ENCODE peak calls at places on chromosomes 3 and 15, in seven cellular contexts. K, T, P, L, F, N and H are unnamed samples.

GRCh38 chr15:82856397-82857170 is 47.2 kb downstream of the WHAMM start:
- DNase-seq in N (no peak), F (no peak), L (peak; percentile 96), P (no peak), K (no peak), T (no peak), H (no peak)

GRCh38 chr3:17972889-17973558 is 230.6 kb upstream of the TBC1D5 start:
- DNase-seq in T (no peak), F (no peak), P (no peak), L (no peak), N (no peak), K (no peak), H (no peak)

GRCh38 chr3:30180305-30181275 is 425.8 kb upstream of the TGFBR2 start:
- DNase-seq in K (no peak), F (no peak), N (no peak), P (no peak), L (no peak), T (no peak), H (no peak)

GRCh38 chr15:59396211-59396610 is 23.5 kb upstream of the MYO1E start:
- DNase-seq in F (no peak), L (no peak), N (no peak), P (no peak), K (no peak), T (no peak), H (no peak)

GRCh38 chr15:82100116-82100795 is 54.4 kb upstream of the MEX3B start:
- DNase-seq in T (no peak), F (no peak), N (no peak), L (no peak), K (peak; percentile 53), P (no peak), H (no peak)

GRCh38 chr3:189805375-189806067 is 174.3 kb downstream of the TP63 start:
- DNase-seq in P (no peak), N (no peak), L (no peak), K (no peak), T (no peak), F (no peak), H (no peak)

GRCh38 chr3:14216257-14217048 is 37.8 kb downstream of the LSM3 start:
- DNase-seq in L (peak; percentile 39), N (peak; percentile 64), K (no peak), P (no peak), F (no peak), T (peak; percentile 85), H (no peak)

GRCh38 chr3:49346797-49347251 is 7.0 kb upstream of the USP4 start:
- DNase-seq in T (no peak), L (no peak), N (no peak), K (peak; percentile 69), F (no peak), P (no peak), H (no peak)

GRCh38 chr3:149401215-149401925 is 23.9 kb upstream of the TM4SF1 start:
- DNase-seq in F (no peak), K (peak; percentile 90), P (no peak), T (no peak), L (peak; percentile 97), N (no peak), H (peak; percentile 88)

GRCh38 chr3:71585891-71586809 is 2.6 kb upstream of the FOXP1 start:
- DNase-seq in P (no peak), T (peak; percentile 29), F (peak; percentile 11), L (no peak), K (peak; percentile 66), N (no peak), H (peak; percentile 46)

GRCh38 chr3:33184863-33185262 is 33.7 kb downstream of the SUSD5 start:
- DNase-seq in K (no peak), L (peak; percentile 70), F (no peak), N (no peak), P (no peak), T (no peak), H (no peak)

GRCh38 chr3:27127195-27127594 is 242.0 kb downstream of the NEK10 start:
- DNase-seq in K (no peak), N (no peak), F (no peak), L (peak; percentile 73), T (no peak), P (no peak), H (no peak)

GRCh38 chr3:125401402-125401801 is 26.3 kb upstream of the ZNF148 start:
- DNase-seq in T (no peak), P (no peak), F (no peak), L (peak; percentile 49), N (no peak), K (peak; percentile 48), H (no peak)

GRCh38 chr15:88258021-88258641 is 1.6 kb upstream of the NTRK3 start:
- DNase-seq in L (peak; percentile 8), F (peak; percentile 44), N (peak; percentile 44), T (peak; percentile 66), K (no peak), P (no peak), H (peak; percentile 75)

GRCh38 chr3:111807826-111808225 is 51.2 kb upstream of the PHLDB2 start:
- DNase-seq in K (no peak), T (no peak), P (no peak), N (no peak), F (no peak), L (no peak), H (no peak)

DNA sequence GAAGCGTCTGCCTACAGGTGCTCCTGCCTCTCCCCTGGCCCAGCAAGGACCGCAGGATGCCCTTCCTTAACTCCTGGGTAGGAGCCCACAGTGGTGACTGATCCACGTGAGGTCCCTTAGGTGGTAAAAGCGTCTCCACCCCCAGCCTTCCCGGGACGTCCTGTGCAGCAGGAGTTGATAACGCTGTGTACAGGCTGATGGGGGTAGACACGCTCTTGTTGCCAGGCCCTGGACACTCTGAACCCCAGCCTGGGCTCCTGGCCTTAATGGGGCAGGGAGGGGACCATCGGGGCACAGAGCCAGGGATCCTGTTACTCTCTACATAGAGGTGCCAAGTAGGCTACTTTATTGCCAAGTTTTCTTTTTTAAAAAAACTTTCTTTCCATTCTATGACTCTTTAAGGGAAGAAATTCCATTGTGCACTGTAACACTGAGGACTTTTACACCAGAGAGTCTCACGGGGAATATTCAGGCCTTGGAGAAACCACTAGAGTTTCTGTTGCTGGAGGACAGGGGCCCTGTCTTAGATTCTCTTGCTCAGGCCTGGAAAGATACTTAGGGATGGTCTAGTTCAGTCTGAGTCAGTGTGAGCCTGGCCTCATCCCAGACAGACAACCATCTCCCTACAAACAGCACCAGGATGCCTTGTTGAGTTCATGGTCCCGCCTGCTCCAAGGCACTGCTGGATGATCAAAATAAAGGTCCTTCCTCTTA is 104.3 kb upstream of the RNU6-1 start:
- DNase-seq in P (no peak), T (no peak), N (no peak), K (no peak), F (no peak), L (no peak), H (no peak)
- TF ChIP-seq RFX5 in P (no peak), T (no peak), N (no peak), K (no peak), F (no peak), L (no peak), H (no peak)

GRCh38 chr15:49622561-49622960 is 1.7 kb downstream of the DTWD1 start:
- DNase-seq in P (no peak), F (no peak), T (peak; percentile 10), L (no peak), K (no peak), N (no peak), H (no peak)
- TF ChIP-seq RFX5 in P (no peak), F (no peak), T (no peak), L (no peak), K (no peak), N (no peak), H (no peak)

DNA sequence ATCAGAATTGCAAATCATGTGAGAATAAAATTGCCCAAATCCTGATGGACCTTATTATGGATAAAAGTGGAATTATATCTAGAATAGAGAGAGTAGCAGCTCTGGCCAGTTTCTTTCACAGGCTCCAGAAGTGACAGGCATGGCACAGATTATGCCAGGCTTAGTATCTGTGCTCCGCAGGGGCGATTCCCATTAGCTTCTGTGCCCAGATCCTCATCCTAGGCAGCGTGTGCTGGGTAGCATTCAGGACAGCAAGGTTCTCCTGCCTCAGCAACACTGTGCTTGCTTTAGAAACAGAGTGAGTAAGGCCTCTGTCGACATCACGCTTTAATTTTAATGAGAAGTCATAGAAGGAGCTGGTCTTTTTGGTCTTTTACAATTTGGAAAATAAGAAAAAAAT is 769.9 kb downstream of the AGBL1 start:
- DNase-seq in T (no peak), K (no peak), L (no peak), N (no peak), P (no peak), F (no peak), H (no peak)
- TF ChIP-seq RFX5 in T (no peak), K (no peak), L (no peak), N (no peak), P (no peak), F (no peak), H (no peak)

DNA sequence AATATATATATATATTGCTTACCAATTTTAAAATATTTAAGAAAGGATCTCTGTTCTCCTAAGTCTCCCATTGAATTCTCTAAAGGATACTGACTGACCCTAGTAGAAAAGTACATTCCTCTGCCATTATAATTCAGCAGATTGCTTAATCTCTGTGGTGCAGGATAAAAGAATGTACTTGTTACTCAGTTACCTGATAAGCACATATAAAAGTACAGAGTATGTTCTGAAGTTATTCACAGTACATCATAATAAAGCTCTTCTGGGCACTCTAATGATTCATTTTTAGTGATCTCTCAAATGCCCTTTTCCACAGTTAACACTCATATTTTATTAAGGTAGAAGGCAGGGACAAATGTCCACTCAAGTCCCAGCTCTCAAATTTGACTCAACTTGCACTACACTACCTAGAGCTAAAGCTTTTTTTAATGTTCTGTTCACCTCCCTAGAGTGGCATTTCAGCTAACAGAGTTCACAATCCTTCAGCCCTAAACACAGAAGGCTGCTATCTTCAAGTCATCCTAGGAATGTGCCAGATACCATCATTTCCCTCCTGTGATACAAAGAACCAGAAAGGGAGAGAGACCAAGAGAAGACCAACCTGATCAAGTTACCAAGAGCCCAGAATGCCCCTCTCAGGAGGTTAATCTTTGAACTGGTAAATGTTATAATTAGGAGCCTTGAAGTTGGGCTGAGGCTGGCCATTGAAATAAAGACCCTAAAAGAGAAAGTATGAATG is 53.3 kb downstream of the MEIS2 start:
- DNase-seq in L (peak; percentile 28), K (peak; percentile 70), T (no peak), F (no peak), N (no peak), P (no peak), H (no peak)
- TF ChIP-seq RFX5 in L (no peak), K (no peak), T (no peak), F (no peak), N (no peak), P (no peak), H (no peak)

GRCh38 chr3:66971891-66972551 is 26.1 kb upstream of the KBTBD8 start:
- DNase-seq in P (peak; percentile 45), K (peak; percentile 70), F (peak; percentile 62), T (peak; percentile 69), N (peak; percentile 74), L (peak; percentile 60), H (peak; percentile 55)
- TF ChIP-seq RFX5 in P (no peak), K (no peak), F (no peak), T (no peak), N (no peak), L (no peak), H (no peak)